ENCODE peak calls at places on chromosomes 12 and 14, in ten cellular contexts. One of them, this sample, is unnamed.
A peak's percentile ranks its signal among the peaks of the same experiment; 100 is the strongest.

GRCh38 chr14:78701246-78701645 is 531.1 kb downstream of the NRXN3 start:
- DNase-seq in left cardiac atrium: no peak
- DNase-seq in epithelial cell of esophagus: peak; percentile 4
- DNase-seq in AG08396: no peak
- DNase-seq in T-cell: no peak
- DNase-seq in NCI-H345: no peak
- DNase-seq in left ventricle myocardium inferior: no peak
- DNase-seq in AG09309: no peak
- DNase-seq in transverse colon: no peak
- DNase-seq in nucleus accumbens: no peak
- DNase-seq in this sample: no peak

GRCh38 chr12:132396657-132397056 is 67.3 kb upstream of the GALNT9 start:
- DNase-seq in NCI-H345: no peak
- DNase-seq in AG08396: no peak
- DNase-seq in nucleus accumbens: no peak
- DNase-seq in T-cell: no peak
- DNase-seq in epithelial cell of esophagus: no peak
- DNase-seq in transverse colon: no peak
- DNase-seq in left cardiac atrium: no peak
- DNase-seq in left ventricle myocardium inferior: no peak
- DNase-seq in AG09309: no peak
- DNase-seq in this sample: no peak

GRCh38 chr12:104507672-104508071 is 50.9 kb downstream of the CHST11 start:
- DNase-seq in left ventricle myocardium inferior: no peak
- DNase-seq in AG09309: no peak
- DNase-seq in transverse colon: no peak
- DNase-seq in left cardiac atrium: no peak
- DNase-seq in epithelial cell of esophagus: no peak
- DNase-seq in T-cell: no peak
- DNase-seq in AG08396: no peak
- DNase-seq in nucleus accumbens: no peak
- DNase-seq in NCI-H345: peak; percentile 76
- DNase-seq in this sample: no peak

GRCh38 chr12:89484470-89484869 is 40.1 kb downstream of the GALNT4 start:
- DNase-seq in T-cell: no peak
- DNase-seq in transverse colon: no peak
- DNase-seq in epithelial cell of esophagus: no peak
- DNase-seq in AG09309: no peak
- DNase-seq in left cardiac atrium: no peak
- DNase-seq in NCI-H345: no peak
- DNase-seq in nucleus accumbens: no peak
- DNase-seq in AG08396: no peak
- DNase-seq in left ventricle myocardium inferior: no peak
- DNase-seq in this sample: no peak

GRCh38 chr14:94677747-94678146 is 65.6 kb downstream of the SERPINA3 start:
- DNase-seq in T-cell: no peak
- DNase-seq in NCI-H345: no peak
- DNase-seq in AG09309: no peak
- DNase-seq in transverse colon: no peak
- DNase-seq in AG08396: no peak
- DNase-seq in nucleus accumbens: no peak
- DNase-seq in epithelial cell of esophagus: no peak
- DNase-seq in left ventricle myocardium inferior: no peak
- DNase-seq in left cardiac atrium: no peak
- DNase-seq in this sample: no peak

GRCh38 chr12:93982847-93983315 is 165.5 kb upstream of the PLXNC1 start:
- DNase-seq in left cardiac atrium: no peak
- DNase-seq in left ventricle myocardium inferior: no peak
- DNase-seq in transverse colon: no peak
- DNase-seq in epithelial cell of esophagus: peak; percentile 85
- DNase-seq in NCI-H345: peak; percentile 62
- DNase-seq in AG09309: peak; percentile 61
- DNase-seq in T-cell: no peak
- DNase-seq in AG08396: peak; percentile 28
- DNase-seq in nucleus accumbens: no peak
- DNase-seq in this sample: no peak

GRCh38 chr14:77037338-77037782 is 8.9 kb upstream of the IRF2BPL start:
- DNase-seq in transverse colon: no peak
- DNase-seq in AG08396: no peak
- DNase-seq in nucleus accumbens: no peak
- DNase-seq in left ventricle myocardium inferior: no peak
- DNase-seq in AG09309: no peak
- DNase-seq in T-cell: no peak
- DNase-seq in left cardiac atrium: no peak
- DNase-seq in NCI-H345: no peak
- DNase-seq in epithelial cell of esophagus: no peak
- DNase-seq in this sample: no peak

GRCh38 chr12:124607681-124608425 is 40.4 kb upstream of the NCOR2 start:
- DNase-seq in AG08396: no peak
- DNase-seq in AG09309: no peak
- DNase-seq in NCI-H345: no peak
- DNase-seq in T-cell: no peak
- DNase-seq in left cardiac atrium: no peak
- DNase-seq in left ventricle myocardium inferior: no peak
- DNase-seq in transverse colon: no peak
- DNase-seq in epithelial cell of esophagus: peak; percentile 76
- DNase-seq in nucleus accumbens: no peak
- DNase-seq in this sample: no peak

GRCh38 chr12:120639771-120640721 is at the start of gene CABP1:
- DNase-seq in T-cell: peak; percentile 40
- DNase-seq in epithelial cell of esophagus: no peak
- DNase-seq in left ventricle myocardium inferior: no peak
- DNase-seq in nucleus accumbens: peak; percentile 18
- DNase-seq in AG09309: no peak
- DNase-seq in transverse colon: peak; percentile 57
- DNase-seq in left cardiac atrium: no peak
- DNase-seq in NCI-H345: peak; percentile 69
- DNase-seq in AG08396: no peak
- DNase-seq in this sample: no peak

GRCh38 chr12:58069268-58069967 is 128.1 kb downstream of the ATP23 start:
- DNase-seq in T-cell: no peak
- DNase-seq in left cardiac atrium: no peak
- DNase-seq in epithelial cell of esophagus: peak; percentile 75
- DNase-seq in left ventricle myocardium inferior: no peak
- DNase-seq in AG08396: no peak
- DNase-seq in AG09309: peak; percentile 1
- DNase-seq in NCI-H345: no peak
- DNase-seq in nucleus accumbens: no peak
- DNase-seq in transverse colon: no peak
- DNase-seq in this sample: no peak

GRCh38 chr12:108235231-108235959 is 103.7 kb downstream of the CMKLR1 start:
- DNase-seq in T-cell: no peak
- DNase-seq in left ventricle myocardium inferior: no peak
- DNase-seq in AG09309: no peak
- DNase-seq in NCI-H345: no peak
- DNase-seq in transverse colon: no peak
- DNase-seq in AG08396: no peak
- DNase-seq in epithelial cell of esophagus: no peak
- DNase-seq in nucleus accumbens: no peak
- DNase-seq in left cardiac atrium: no peak
- DNase-seq in this sample: no peak

GRCh38 chr12:92573104-92573503 is 129.7 kb upstream of the PLEKHG7 start:
- DNase-seq in AG09309: no peak
- DNase-seq in nucleus accumbens: no peak
- DNase-seq in T-cell: no peak
- DNase-seq in NCI-H345: no peak
- DNase-seq in left ventricle myocardium inferior: no peak
- DNase-seq in epithelial cell of esophagus: peak; percentile 66
- DNase-seq in transverse colon: no peak
- DNase-seq in AG08396: no peak
- DNase-seq in left cardiac atrium: no peak
- DNase-seq in this sample: no peak

GRCh38 chr12:113097716-113098427 is 37.7 kb downstream of the RASAL1 start:
- DNase-seq in nucleus accumbens: peak; percentile 78
- DNase-seq in AG08396: peak; percentile 62
- DNase-seq in NCI-H345: peak; percentile 52
- DNase-seq in T-cell: no peak
- DNase-seq in left cardiac atrium: peak; percentile 66
- DNase-seq in AG09309: no peak
- DNase-seq in epithelial cell of esophagus: no peak
- DNase-seq in transverse colon: no peak
- DNase-seq in left ventricle myocardium inferior: peak; percentile 60
- DNase-seq in this sample: no peak

GRCh38 chr12:112728909-112729308 is 62.6 kb upstream of the RPH3A start:
- DNase-seq in transverse colon: no peak
- DNase-seq in T-cell: no peak
- DNase-seq in AG08396: no peak
- DNase-seq in left cardiac atrium: no peak
- DNase-seq in epithelial cell of esophagus: no peak
- DNase-seq in left ventricle myocardium inferior: no peak
- DNase-seq in NCI-H345: no peak
- DNase-seq in AG09309: no peak
- DNase-seq in nucleus accumbens: no peak
- DNase-seq in this sample: no peak

GRCh38 chr14:74515891-74516412 is 22.4 kb downstream of the ISCA2 start:
- DNase-seq in AG08396: no peak
- DNase-seq in left cardiac atrium: no peak
- DNase-seq in epithelial cell of esophagus: no peak
- DNase-seq in left ventricle myocardium inferior: peak; percentile 7
- DNase-seq in AG09309: no peak
- DNase-seq in T-cell: no peak
- DNase-seq in nucleus accumbens: no peak
- DNase-seq in transverse colon: no peak
- DNase-seq in NCI-H345: no peak
- DNase-seq in this sample: no peak

GRCh38 chr12:12926571-12927071 is 25.3 kb downstream of the GPRC5D start:
- DNase-seq in AG08396: no peak
- DNase-seq in left cardiac atrium: no peak
- DNase-seq in epithelial cell of esophagus: peak; percentile 40
- DNase-seq in T-cell: no peak
- DNase-seq in NCI-H345: no peak
- DNase-seq in transverse colon: no peak
- DNase-seq in left ventricle myocardium inferior: no peak
- DNase-seq in AG09309: no peak
- DNase-seq in nucleus accumbens: no peak
- DNase-seq in this sample: no peak

GRCh38 chr12:118404876-118405521 is 28.6 kb downstream of the SUDS3 start:
- DNase-seq in left cardiac atrium: peak; percentile 72
- DNase-seq in AG09309: peak; percentile 10
- DNase-seq in left ventricle myocardium inferior: peak; percentile 22
- DNase-seq in epithelial cell of esophagus: peak; percentile 66
- DNase-seq in T-cell: peak; percentile 14
- DNase-seq in NCI-H345: peak; percentile 59
- DNase-seq in transverse colon: peak; percentile 48
- DNase-seq in nucleus accumbens: peak; percentile 11
- DNase-seq in AG08396: peak; percentile 45
- DNase-seq in this sample: peak; percentile 45

GRCh38 chr14:103898204-103898603 is 30.1 kb upstream of the TDRD9 start:
- DNase-seq in NCI-H345: no peak
- DNase-seq in epithelial cell of esophagus: peak; percentile 83
- DNase-seq in left ventricle myocardium inferior: no peak
- DNase-seq in AG08396: no peak
- DNase-seq in AG09309: no peak
- DNase-seq in nucleus accumbens: no peak
- DNase-seq in T-cell: no peak
- DNase-seq in transverse colon: no peak
- DNase-seq in left cardiac atrium: no peak
- DNase-seq in this sample: no peak

GRCh38 chr12:132208153-132208823 is 64.0 kb downstream of the NOC4L start:
- DNase-seq in left cardiac atrium: no peak
- DNase-seq in epithelial cell of esophagus: no peak
- DNase-seq in transverse colon: no peak
- DNase-seq in AG09309: no peak
- DNase-seq in NCI-H345: no peak
- DNase-seq in AG08396: no peak
- DNase-seq in nucleus accumbens: no peak
- DNase-seq in T-cell: no peak
- DNase-seq in left ventricle myocardium inferior: no peak
- DNase-seq in this sample: no peak

GRCh38 chr12:49091836-49092085 is 2.8 kb downstream of the DHH start:
- DNase-seq in left ventricle myocardium inferior: no peak
- DNase-seq in epithelial cell of esophagus: no peak
- DNase-seq in nucleus accumbens: no peak
- DNase-seq in left cardiac atrium: no peak
- DNase-seq in AG08396: no peak
- DNase-seq in NCI-H345: no peak
- DNase-seq in transverse colon: no peak
- DNase-seq in T-cell: no peak
- DNase-seq in AG09309: no peak
- DNase-seq in this sample: no peak

GRCh38 chr12:64400041-64400440 is 4.2 kb upstream of the XPOT start:
- DNase-seq in transverse colon: no peak
- DNase-seq in AG08396: peak; percentile 49
- DNase-seq in left ventricle myocardium inferior: no peak
- DNase-seq in T-cell: no peak
- DNase-seq in nucleus accumbens: no peak
- DNase-seq in NCI-H345: no peak
- DNase-seq in epithelial cell of esophagus: peak; percentile 56
- DNase-seq in left cardiac atrium: no peak
- DNase-seq in AG09309: no peak
- DNase-seq in this sample: no peak

GRCh38 chr12:97748298-97748697 is 285.7 kb downstream of the RMST start:
- DNase-seq in AG08396: no peak
- DNase-seq in NCI-H345: peak; percentile 75
- DNase-seq in nucleus accumbens: no peak
- DNase-seq in left cardiac atrium: no peak
- DNase-seq in T-cell: no peak
- DNase-seq in AG09309: no peak
- DNase-seq in left ventricle myocardium inferior: no peak
- DNase-seq in transverse colon: no peak
- DNase-seq in epithelial cell of esophagus: no peak
- DNase-seq in this sample: peak; percentile 29

GRCh38 chr14:24694680-24695079 is 60.7 kb upstream of the GZMB start:
- DNase-seq in epithelial cell of esophagus: no peak
- DNase-seq in left ventricle myocardium inferior: no peak
- DNase-seq in T-cell: no peak
- DNase-seq in NCI-H345: no peak
- DNase-seq in transverse colon: no peak
- DNase-seq in AG08396: no peak
- DNase-seq in left cardiac atrium: no peak
- DNase-seq in nucleus accumbens: no peak
- DNase-seq in AG09309: no peak
- DNase-seq in this sample: no peak

GRCh38 chr14:104228716-104229620 is 90.6 kb downstream of the KIF26A start:
- DNase-seq in epithelial cell of esophagus: no peak
- DNase-seq in transverse colon: peak; percentile 8
- DNase-seq in NCI-H345: no peak
- DNase-seq in T-cell: no peak
- DNase-seq in AG09309: no peak
- DNase-seq in nucleus accumbens: no peak
- DNase-seq in left ventricle myocardium inferior: no peak
- DNase-seq in left cardiac atrium: peak; percentile 17
- DNase-seq in AG08396: no peak
- DNase-seq in this sample: no peak

GRCh38 chr12:92047058-92047826 is 98.4 kb downstream of the BTG1 start:
- DNase-seq in nucleus accumbens: no peak
- DNase-seq in epithelial cell of esophagus: peak; percentile 46
- DNase-seq in left ventricle myocardium inferior: no peak
- DNase-seq in AG08396: no peak
- DNase-seq in AG09309: no peak
- DNase-seq in transverse colon: no peak
- DNase-seq in T-cell: no peak
- DNase-seq in NCI-H345: no peak
- DNase-seq in left cardiac atrium: no peak
- DNase-seq in this sample: no peak

GRCh38 chr14:64324461-64325255 is 30.5 kb upstream of the ESR2 start:
- DNase-seq in transverse colon: no peak
- DNase-seq in T-cell: no peak
- DNase-seq in NCI-H345: no peak
- DNase-seq in AG09309: peak; percentile 18
- DNase-seq in left ventricle myocardium inferior: no peak
- DNase-seq in nucleus accumbens: no peak
- DNase-seq in epithelial cell of esophagus: peak; percentile 30
- DNase-seq in AG08396: peak; percentile 12
- DNase-seq in left cardiac atrium: no peak
- DNase-seq in this sample: no peak

GRCh38 chr12:9132008-9132535 is 16.4 kb upstream of the A2M start:
- DNase-seq in nucleus accumbens: no peak
- DNase-seq in NCI-H345: no peak
- DNase-seq in AG09309: no peak
- DNase-seq in left ventricle myocardium inferior: no peak
- DNase-seq in epithelial cell of esophagus: peak; percentile 8
- DNase-seq in AG08396: no peak
- DNase-seq in T-cell: no peak
- DNase-seq in transverse colon: no peak
- DNase-seq in left cardiac atrium: no peak
- DNase-seq in this sample: no peak

GRCh38 chr12:43291516-43291915 is 260.5 kb downstream of the ADAMTS20 start:
- DNase-seq in AG09309: no peak
- DNase-seq in T-cell: no peak
- DNase-seq in transverse colon: no peak
- DNase-seq in AG08396: no peak
- DNase-seq in left ventricle myocardium inferior: no peak
- DNase-seq in left cardiac atrium: no peak
- DNase-seq in NCI-H345: no peak
- DNase-seq in epithelial cell of esophagus: peak; percentile 46
- DNase-seq in nucleus accumbens: no peak
- DNase-seq in this sample: no peak

This sample was measured in MM.1S.